ENCODE peak calls at places on chromosome 21, in eight cellular contexts. O is mucosa of gallbladder, F is retinal pigment epithelial cell, I is ecto neural progenitor cell, L is AG04450, Q is germinal center, M is NB4, X is OCI-M1. S is an unnamed sample.

GRCh38 chr21:36429672-36430546 is 44.7 kb downstream of the CHAF1B start:
- DNase-seq in O (peak), F (peak), I (peak), L (peak), Q (peak), M (peak), X (peak), S (no peak)

GRCh38 chr21:43994085-43994484 is 18.0 kb upstream of the TRAPPC10 start:
- DNase-seq in O (no peak), F (no peak), I (no peak), L (no peak), Q (no peak), M (no peak), X (no peak), S (no peak)

GRCh38 chr21:35210093-35210492 is 161.0 kb upstream of the RUNX1 start:
- DNase-seq in O (no peak), F (no peak), I (no peak), L (no peak), Q (no peak), M (no peak), X (no peak), S (no peak)

GRCh38 chr21:26041441-26042180 is 129.0 kb downstream of the APP start:
- DNase-seq in O (no peak), F (no peak), I (no peak), L (no peak), Q (no peak), M (no peak), X (no peak), S (no peak)

GRCh38 chr21:43273708-43274021 is 104.9 kb downstream of the CRYAA start:
- DNase-seq in O (no peak), F (no peak), I (no peak), L (no peak), Q (peak), M (no peak), X (no peak), S (peak)

GRCh38 chr21:36576441-36576840 is 96.5 kb upstream of the CLDN14 start:
- DNase-seq in O (no peak), F (no peak), I (no peak), L (no peak), Q (no peak), M (no peak), X (no peak), S (no peak)

GRCh38 chr21:40120944-40121575 is 253.8 kb downstream of the PCP4 start:
- DNase-seq in O (no peak), F (peak), I (no peak), L (no peak), Q (no peak), M (peak), X (peak), S (peak)

GRCh38 chr21:14120091-14120734 is 90.5 kb downstream of the LIPI start:
- DNase-seq in O (no peak), F (no peak), I (peak), L (no peak), Q (peak), M (peak), X (peak), S (peak)